ENCODE peak calls at places on chromosomes 13 and 19, in ten cellular contexts. N is H1, B is spleen, G is testis, L is cardiac muscle cell, X is transverse colon, P is thoracic aorta, U is psoas muscle, Z is A549, H is uterus. W is an unnamed sample. For H3K4me1, the result is how much of the 10 kb centered on the place peaks cover.

GRCh38 chr19:33161201-33161600 is 29.3 kb downstream of the WDR88 start:
- DNase-seq in N (no peak), B (peak), G (no peak), L (no peak), X (no peak), P (no peak), U (peak), Z (no peak), H (no peak), W (no peak)

GRCh38 chr13:98527526-98527925 is 49.4 kb downstream of the STK24 start:
- DNase-seq in N (no peak), B (no peak), G (no peak), L (no peak), X (no peak), P (no peak), U (no peak), Z (no peak), H (no peak), W (peak)

GRCh38 chr19:45368737-45369340 is 1.5 kb downstream of the ERCC2 start:
- DNase-seq in N (no peak), B (no peak), G (no peak), L (no peak), X (no peak), P (no peak), U (no peak), Z (no peak), H (no peak), W (no peak)

GRCh38 chr13:65034266-65034665 is 2195.9 kb downstream of the PCDH9 start:
- DNase-seq in N (no peak), B (no peak), G (peak), L (no peak), X (no peak), P (no peak), U (peak), Z (no peak), H (no peak), W (peak)

GRCh38 chr13:58048670-58049069 is 417.1 kb downstream of the PCDH17 start:
- DNase-seq in N (no peak), B (no peak), G (no peak), L (no peak), X (no peak), P (no peak), U (no peak), Z (no peak), H (no peak), W (no peak)

GRCh38 chr19:14416743-14417214 is 2.4 kb downstream of the DDX39A start:
- DNase-seq in N (no peak), B (no peak), G (no peak), L (no peak), X (peak), P (no peak), U (no peak), Z (no peak), H (no peak), W (no peak)

GRCh38 chr19:14530005-14530348 is 583 bp downstream of the TECR start:
- DNase-seq in N (no peak), B (no peak), G (peak), L (no peak), X (peak), P (no peak), U (no peak), Z (peak), H (no peak), W (peak)

GRCh38 chr19:47682939-47683338 is 30.3 kb upstream of the EHD2 start:
- DNase-seq in N (no peak), B (no peak), G (no peak), L (no peak), X (no peak), P (no peak), U (peak), Z (no peak), H (no peak), W (no peak)

GRCh38 chr13:114108894-114109293 is 23.5 kb downstream of the RASA3 start:
- DNase-seq in N (no peak), B (peak), G (no peak), L (no peak), X (peak), P (no peak), U (peak), Z (no peak), H (peak), W (peak)

GRCh38 chr19:10339380-10339960 is at the start of gene ICAM3:
- DNase-seq in N (peak), B (peak), G (no peak), L (no peak), X (peak), P (no peak), U (no peak), Z (no peak), H (no peak), W (no peak)

GRCh38 chr19:54418030-54418929 is 3.0 kb downstream of the TTYH1 start:
- DNase-seq in N (peak), B (peak), G (peak), L (no peak), X (no peak), P (no peak), U (no peak), Z (peak), H (no peak), W (no peak)

GRCh38 chr13:101424381-101425155 is 8.3 kb upstream of the NALCN start:
- DNase-seq in N (no peak), B (no peak), G (no peak), L (no peak), X (no peak), P (no peak), U (no peak), Z (no peak), H (no peak), W (no peak)

GRCh38 chr13:76925115-76925514 is 23.2 kb upstream of the ACOD1 start:
- DNase-seq in N (no peak), B (no peak), G (no peak), L (no peak), X (no peak), P (no peak), U (no peak), Z (no peak), H (no peak), W (no peak)

GRCh38 chr13:76929975-76930374 is 18.3 kb upstream of the ACOD1 start:
- DNase-seq in N (no peak), B (no peak), G (no peak), L (no peak), X (no peak), P (no peak), U (no peak), Z (no peak), H (no peak), W (no peak)

GRCh38 chr13:76927955-76928354 is 20.4 kb upstream of the ACOD1 start:
- DNase-seq in N (no peak), B (no peak), G (no peak), L (no peak), X (no peak), P (no peak), U (no peak), Z (no peak), H (no peak), W (no peak)

GRCh38 chr13:76929320-76929719 is 19.0 kb upstream of the ACOD1 start:
- DNase-seq in N (no peak), B (no peak), G (no peak), L (no peak), X (no peak), P (no peak), U (no peak), Z (no peak), H (no peak), W (no peak)

DNA sequence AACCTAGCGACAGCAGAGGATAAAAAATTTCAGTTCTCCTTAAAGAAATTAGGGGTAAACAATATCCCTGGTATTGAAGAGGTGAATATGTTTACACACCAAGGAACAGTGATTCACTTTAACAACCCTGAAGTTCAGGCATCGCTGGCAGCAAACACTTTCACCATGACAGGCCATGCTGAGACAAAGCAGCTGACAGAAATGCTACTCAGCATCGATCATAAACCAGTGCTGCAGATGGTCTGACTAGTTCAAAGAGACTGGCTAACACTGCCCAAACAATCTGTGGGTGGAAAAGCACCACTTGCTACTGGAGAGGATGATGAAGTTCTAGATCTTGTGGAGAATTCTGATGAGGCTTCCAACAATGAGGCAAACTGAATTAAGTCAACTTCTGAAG is 19.9 kb upstream of the ACOD1 start:
- DNase-seq in N (no peak), B (no peak), G (no peak), L (no peak), X (no peak), P (no peak), U (no peak), Z (no peak), H (no peak), W (no peak)
- H3K4me1 ChIP-seq in N (under half), B (under half), G (under half), L (under half), X (under half), P (under half), U (under half), Z (under half), H (under half), W (under half)

GRCh38 chr19:56066152-56067023 is 54.7 kb downstream of the ZNF787 start:
- DNase-seq in N (peak), B (peak), G (peak), L (peak), X (peak), P (no peak), U (peak), Z (peak), H (peak), W (peak)
- H3K4me3 ChIP-seq in N (peak), B (no peak), G (peak), L (no peak), X (no peak), P (peak), U (peak), Z (no peak), H (no peak), W (peak)

GRCh38 chr19:39943586-39943985 is 9.2 kb upstream of the FCGBP start:
- DNase-seq in N (no peak), B (no peak), G (no peak), L (no peak), X (peak), P (no peak), U (no peak), Z (peak), H (no peak), W (no peak)
- H3K27ac ChIP-seq in N (no peak), B (peak), G (no peak), L (no peak), X (peak), P (no peak), U (no peak), Z (peak), H (no peak), W (peak)

DNA sequence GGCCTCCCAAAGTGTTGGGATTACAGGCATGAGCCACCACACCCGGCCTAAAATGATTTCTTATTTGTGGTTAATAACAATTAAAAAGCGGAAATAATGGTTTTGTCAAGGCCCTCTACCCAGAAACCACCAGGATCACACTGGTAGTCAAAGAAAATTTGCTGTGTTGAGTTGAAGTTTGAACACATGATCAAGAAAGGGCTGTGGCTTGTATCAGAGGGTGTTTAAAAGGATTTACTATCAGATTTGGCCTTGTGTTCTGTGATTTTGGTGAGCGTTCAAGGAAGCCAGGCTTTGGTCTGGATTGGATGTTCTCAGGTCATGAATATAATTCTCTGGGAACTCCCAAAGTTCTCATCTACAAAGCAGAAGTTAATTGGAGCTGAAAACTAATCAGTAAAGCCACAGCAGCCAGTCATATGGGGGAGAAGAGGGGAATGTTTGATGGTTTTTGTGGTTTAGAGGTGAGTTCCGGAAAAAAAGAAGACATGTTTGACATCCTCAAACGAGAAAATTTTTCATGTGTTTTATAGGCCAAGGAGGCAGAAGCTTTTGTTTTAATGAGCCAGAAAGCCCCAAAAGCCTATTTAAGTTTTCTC is 10.6 kb upstream of the ZNF556 start:
- DNase-seq in N (no peak), B (no peak), G (no peak), L (no peak), X (no peak), P (no peak), U (no peak), Z (no peak), H (no peak), W (no peak)
- H3K4me1 ChIP-seq in N (under half), B (under half), G (under half), L (under half), X (under half), P (under half), U (under half), Z (under half), H (under half), W (under half)

GRCh38 chr19:7873304-7874079 is 698 bp downstream of the PRR36 start:
- DNase-seq in N (peak), B (no peak), G (no peak), L (peak), X (no peak), P (no peak), U (peak), Z (no peak), H (no peak), W (no peak)
- H3K4me3 ChIP-seq in N (peak), B (no peak), G (peak), L (peak), X (no peak), P (peak), U (no peak), Z (peak), H (no peak), W (peak)

GRCh38 chr13:19822673-19823072 is 39.9 kb upstream of the PSPC1 start:
- DNase-seq in N (no peak), B (no peak), G (no peak), L (no peak), X (no peak), P (no peak), U (no peak), Z (no peak), H (no peak), W (no peak)

GRCh38 chr13:19817106-19817505 is 34.4 kb upstream of the PSPC1 start:
- DNase-seq in N (no peak), B (no peak), G (no peak), L (no peak), X (no peak), P (no peak), U (no peak), Z (no peak), H (no peak), W (no peak)

GRCh38 chr13:19817510-19818158 is 34.9 kb upstream of the PSPC1 start:
- DNase-seq in N (no peak), B (no peak), G (no peak), L (no peak), X (no peak), P (no peak), U (no peak), Z (no peak), H (no peak), W (no peak)

DNA sequence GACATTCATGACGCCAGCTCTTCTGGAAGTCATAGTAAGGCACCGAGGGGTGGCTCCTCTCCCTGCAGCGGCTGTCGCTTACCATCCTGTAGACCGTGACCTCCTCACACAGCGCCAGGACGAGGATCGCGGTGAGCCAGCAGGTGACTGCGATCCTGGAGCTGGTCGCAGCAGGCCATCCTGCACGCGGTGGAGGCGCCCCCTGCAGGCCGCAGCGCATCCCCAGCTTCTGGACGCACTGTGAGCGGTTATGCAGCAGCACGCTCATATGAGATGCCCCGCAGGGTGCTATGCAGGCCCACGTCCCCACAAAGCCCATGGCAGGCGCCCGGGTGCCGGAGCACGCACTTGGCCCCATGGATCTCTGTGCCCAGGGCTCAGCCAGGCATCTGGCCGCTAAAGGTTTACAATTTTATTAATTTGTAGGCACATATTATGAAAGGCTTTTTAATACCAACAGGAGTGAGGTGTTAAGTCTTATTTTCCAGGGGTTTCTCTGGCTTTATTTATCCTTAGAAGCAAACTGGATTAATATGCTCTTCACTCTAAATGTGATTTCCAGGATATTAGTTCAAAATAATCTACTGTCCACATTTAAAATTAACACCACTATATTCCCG is 35.6 kb upstream of the PSPC1 start:
- DNase-seq in N (peak), B (peak), G (peak), L (peak), X (peak), P (no peak), U (peak), Z (peak), H (peak), W (peak)
- H3K27ac ChIP-seq in N (no peak), B (no peak), G (no peak), L (no peak), X (no peak), P (no peak), U (no peak), Z (no peak), H (no peak), W (no peak)

DNA sequence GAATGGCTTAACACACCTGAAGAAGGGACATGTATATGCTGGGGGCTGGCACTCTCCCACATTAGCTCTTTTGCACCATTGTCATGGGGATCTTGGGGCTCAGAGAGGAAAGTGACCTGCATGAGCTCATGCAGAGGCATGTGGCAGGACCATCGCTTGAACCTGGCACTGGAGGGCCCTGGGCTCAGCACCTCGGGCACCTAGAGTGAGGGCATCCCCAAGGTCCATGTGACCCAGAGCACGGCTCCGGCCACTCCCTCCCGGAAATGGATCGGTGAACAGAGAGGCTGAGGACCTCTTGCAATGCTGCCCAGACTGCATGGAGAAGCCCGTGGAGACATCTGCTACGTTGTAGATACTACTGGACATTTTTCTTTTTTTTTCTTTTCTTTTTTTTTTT is 38.6 kb upstream of the CCNE1 start:
- DNase-seq in N (no peak), B (no peak), G (no peak), L (no peak), X (no peak), P (no peak), U (no peak), Z (no peak), H (no peak), W (no peak)
- H3K4me1 ChIP-seq in N (under half), B (under half), G (under half), L (under half), X (under half), P (under half), U (under half), Z (under half), H (under half), W (under half)

GRCh38 chr19:56113071-56113632 is 7.9 kb downstream of the ZNF787 start:
- DNase-seq in N (no peak), B (no peak), G (no peak), L (no peak), X (no peak), P (no peak), U (no peak), Z (no peak), H (no peak), W (no peak)
- H3K4me3 ChIP-seq in N (peak), B (no peak), G (no peak), L (no peak), X (no peak), P (no peak), U (no peak), Z (no peak), H (no peak), W (no peak)

DNA sequence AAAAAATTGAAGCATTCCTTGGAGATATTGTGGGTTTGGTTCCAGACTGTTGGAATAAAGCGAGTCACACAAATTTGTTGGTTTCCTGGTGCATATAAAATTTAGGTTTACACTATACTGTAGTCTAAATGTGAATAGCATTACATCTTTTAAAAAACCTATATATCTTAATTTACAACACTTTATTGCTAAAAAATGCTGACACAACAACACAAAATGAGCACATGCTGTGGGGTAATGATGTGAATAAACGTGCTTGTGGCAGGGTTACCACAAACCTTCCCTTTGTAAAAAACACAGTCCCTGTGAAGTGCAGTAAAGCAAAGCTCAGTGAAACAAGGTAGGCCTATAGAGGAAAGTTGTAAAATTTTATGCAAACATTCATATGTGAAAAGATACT is 27.7 kb downstream of the MPHOSPH8 start:
- DNase-seq in N (no peak), B (no peak), G (no peak), L (no peak), X (no peak), P (no peak), U (no peak), Z (no peak), H (no peak), W (no peak)
- H3K27ac ChIP-seq in N (no peak), B (no peak), G (no peak), L (no peak), X (no peak), P (no peak), U (no peak), Z (no peak), H (no peak), W (no peak)

GRCh38 chr13:25179810-25180437 is 7.8 kb upstream of the AMER2 start:
- DNase-seq in N (peak), B (no peak), G (no peak), L (no peak), X (no peak), P (no peak), U (no peak), Z (no peak), H (no peak), W (no peak)

GRCh38 chr13:25179011-25179410 is 6.9 kb upstream of the AMER2 start:
- DNase-seq in N (no peak), B (no peak), G (no peak), L (no peak), X (no peak), P (no peak), U (no peak), Z (no peak), H (no peak), W (no peak)

GRCh38 chr13:25180450-25180794 is 8.3 kb upstream of the AMER2 start:
- DNase-seq in N (no peak), B (no peak), G (no peak), L (no peak), X (no peak), P (no peak), U (no peak), Z (no peak), H (no peak), W (no peak)

GRCh38 chr13:25181597-25181996 is 9.5 kb upstream of the AMER2 start:
- DNase-seq in N (no peak), B (no peak), G (no peak), L (no peak), X (no peak), P (no peak), U (no peak), Z (no peak), H (no peak), W (no peak)

GRCh38 chr13:25180795-25181537 is 8.9 kb upstream of the AMER2 start:
- DNase-seq in N (peak), B (no peak), G (no peak), L (no peak), X (no peak), P (no peak), U (no peak), Z (no peak), H (no peak), W (no peak)
- H3K4me1 ChIP-seq in N (under half), B (under half), G (under half), L (under half), X (under half), P (under half), U (under half), Z (under half), H (under half), W (under half)